ENCODE peak calls at places on chromosomes 16 and 17, in five cellular contexts. One of them, this sample, is unnamed.

GRCh38 chr17:50133028-50133768 is 3.2 kb upstream of the SAMD14 start:
- DNase-seq in activated T-cell treated with anti-CD3 and anti-CD28 coated beads for 4 hours: no peak
- DNase-seq in iPS DF 19.7: no peak
- DNase-seq in T1000: no peak
- DNase-seq in right cardiac atrium: peak; percentile 78
- DNase-seq in this sample: peak; percentile 74

GRCh38 chr16:50178397-50179018 is 25.4 kb downstream of the TENT4B start:
- DNase-seq in T1000: no peak
- DNase-seq in iPS DF 19.7: no peak
- DNase-seq in activated T-cell treated with anti-CD3 and anti-CD28 coated beads for 4 hours: no peak
- DNase-seq in right cardiac atrium: no peak
- DNase-seq in this sample: no peak

GRCh38 chr16:85360323-85361277 is 248.3 kb upstream of the CIBAR2 start:
- DNase-seq in T1000: no peak
- DNase-seq in right cardiac atrium: peak; percentile 53
- DNase-seq in activated T-cell treated with anti-CD3 and anti-CD28 coated beads for 4 hours: no peak
- DNase-seq in iPS DF 19.7: no peak
- DNase-seq in this sample: no peak

GRCh38 chr17:607341-608060 is 107.1 kb downstream of the VPS53 start:
- DNase-seq in right cardiac atrium: no peak
- DNase-seq in T1000: no peak
- DNase-seq in iPS DF 19.7: no peak
- DNase-seq in activated T-cell treated with anti-CD3 and anti-CD28 coated beads for 4 hours: no peak
- DNase-seq in this sample: no peak

GRCh38 chr17:17495448-17496188 is 577 bp downstream of the RASD1 start:
- DNase-seq in right cardiac atrium: no peak
- DNase-seq in activated T-cell treated with anti-CD3 and anti-CD28 coated beads for 4 hours: no peak
- DNase-seq in iPS DF 19.7: no peak
- DNase-seq in T1000: no peak
- DNase-seq in this sample: no peak

GRCh38 chr17:48646183-48647102 is 20.3 kb upstream of the HOXB9 start:
- DNase-seq in activated T-cell treated with anti-CD3 and anti-CD28 coated beads for 4 hours: peak; percentile 19
- DNase-seq in right cardiac atrium: no peak
- DNase-seq in iPS DF 19.7: no peak
- DNase-seq in T1000: no peak
- DNase-seq in this sample: peak; percentile 59

GRCh38 chr16:57735755-57736418 is at the start of gene KATNB1:
- DNase-seq in iPS DF 19.7: no peak
- DNase-seq in activated T-cell treated with anti-CD3 and anti-CD28 coated beads for 4 hours: no peak
- DNase-seq in T1000: no peak
- DNase-seq in right cardiac atrium: no peak
- DNase-seq in this sample: no peak

GRCh38 chr16:29877266-29877961 is 14.4 kb upstream of the CDIPT start:
- DNase-seq in activated T-cell treated with anti-CD3 and anti-CD28 coated beads for 4 hours: no peak
- DNase-seq in iPS DF 19.7: peak; percentile 100
- DNase-seq in right cardiac atrium: no peak
- DNase-seq in T1000: no peak
- DNase-seq in this sample: peak; percentile 100

GRCh38 chr16:76292218-76292617 is 15.0 kb downstream of the CNTNAP4 start:
- DNase-seq in T1000: no peak
- DNase-seq in activated T-cell treated with anti-CD3 and anti-CD28 coated beads for 4 hours: no peak
- DNase-seq in right cardiac atrium: no peak
- DNase-seq in iPS DF 19.7: no peak
- DNase-seq in this sample: no peak

GRCh38 chr17:2400474-2400866 is 390 bp downstream of the MNT start:
- DNase-seq in activated T-cell treated with anti-CD3 and anti-CD28 coated beads for 4 hours: peak; percentile 40
- DNase-seq in iPS DF 19.7: no peak
- DNase-seq in T1000: peak; percentile 59
- DNase-seq in right cardiac atrium: peak; percentile 86
- DNase-seq in this sample: peak; percentile 83

GRCh38 chr17:49501496-49501895 is 6.4 kb downstream of the NGFR start:
- DNase-seq in right cardiac atrium: peak; percentile 23
- DNase-seq in iPS DF 19.7: no peak
- DNase-seq in activated T-cell treated with anti-CD3 and anti-CD28 coated beads for 4 hours: no peak
- DNase-seq in T1000: no peak
- DNase-seq in this sample: no peak

GRCh38 chr16:11603331-11603750 is 16.6 kb upstream of the LITAF start:
- DNase-seq in iPS DF 19.7: no peak
- DNase-seq in T1000: no peak
- DNase-seq in activated T-cell treated with anti-CD3 and anti-CD28 coated beads for 4 hours: no peak
- DNase-seq in right cardiac atrium: peak; percentile 82
- DNase-seq in this sample: peak; percentile 78

GRCh38 chr16:89863741-89864391 is 9.5 kb upstream of the TCF25 start:
- DNase-seq in activated T-cell treated with anti-CD3 and anti-CD28 coated beads for 4 hours: peak; percentile 38
- DNase-seq in right cardiac atrium: peak; percentile 72
- DNase-seq in T1000: no peak
- DNase-seq in iPS DF 19.7: no peak
- DNase-seq in this sample: no peak

GRCh38 chr17:40779181-40779909 is 3.0 kb downstream of the KRT27 start:
- DNase-seq in right cardiac atrium: no peak
- DNase-seq in T1000: no peak
- DNase-seq in activated T-cell treated with anti-CD3 and anti-CD28 coated beads for 4 hours: no peak
- DNase-seq in iPS DF 19.7: no peak
- DNase-seq in this sample: peak; percentile 30

GRCh38 chr17:46975287-46975686 is 3.8 kb downstream of the RPRML start:
- DNase-seq in T1000: no peak
- DNase-seq in right cardiac atrium: no peak
- DNase-seq in activated T-cell treated with anti-CD3 and anti-CD28 coated beads for 4 hours: no peak
- DNase-seq in iPS DF 19.7: no peak
- DNase-seq in this sample: peak; percentile 29

GRCh38 chr17:40068917-40069750 is 6.4 kb downstream of the THRA start:
- DNase-seq in activated T-cell treated with anti-CD3 and anti-CD28 coated beads for 4 hours: peak; percentile 79
- DNase-seq in iPS DF 19.7: no peak
- DNase-seq in right cardiac atrium: peak; percentile 97
- DNase-seq in T1000: peak; percentile 37
- DNase-seq in this sample: peak; percentile 42

GRCh38 chr17:47222032-47222431 is 12.9 kb downstream of the MYL4 start:
- DNase-seq in iPS DF 19.7: no peak
- DNase-seq in activated T-cell treated with anti-CD3 and anti-CD28 coated beads for 4 hours: no peak
- DNase-seq in right cardiac atrium: no peak
- DNase-seq in T1000: no peak
- DNase-seq in this sample: no peak

GRCh38 chr17:2055494-2056220 is 754 bp downstream of the HIC1 start:
- DNase-seq in iPS DF 19.7: no peak
- DNase-seq in activated T-cell treated with anti-CD3 and anti-CD28 coated beads for 4 hours: no peak
- DNase-seq in right cardiac atrium: peak; percentile 84
- DNase-seq in T1000: no peak
- DNase-seq in this sample: no peak

GRCh38 chr17:3666516-3666915 is 1.9 kb downstream of the TAX1BP3 start:
- DNase-seq in right cardiac atrium: no peak
- DNase-seq in activated T-cell treated with anti-CD3 and anti-CD28 coated beads for 4 hours: no peak
- DNase-seq in T1000: no peak
- DNase-seq in iPS DF 19.7: no peak
- DNase-seq in this sample: no peak

GRCh38 chr17:27993161-27993695 is 49.2 kb upstream of the NLK start:
- DNase-seq in right cardiac atrium: no peak
- DNase-seq in T1000: no peak
- DNase-seq in iPS DF 19.7: no peak
- DNase-seq in activated T-cell treated with anti-CD3 and anti-CD28 coated beads for 4 hours: no peak
- DNase-seq in this sample: no peak

GRCh38 chr17:67559381-67559966 is 158.3 kb upstream of the NOL11 start:
- DNase-seq in right cardiac atrium: no peak
- DNase-seq in activated T-cell treated with anti-CD3 and anti-CD28 coated beads for 4 hours: no peak
- DNase-seq in T1000: no peak
- DNase-seq in iPS DF 19.7: no peak
- DNase-seq in this sample: peak; percentile 28

This sample was measured in ELF-1.